ENCODE peak calls at places on chromosome 21, in eight cellular contexts. One of them, this sample, is unnamed.

GRCh38 chr21:15730484-15731242 is 881 bp downstream of the USP25 start:
- DNase-seq in GM20000: peak; percentile 34
- DNase-seq in ureter: no peak
- DNase-seq in GM23338: peak; percentile 45
- DNase-seq in caudate nucleus: no peak
- DNase-seq in M059J: no peak
- DNase-seq in Right ventricle myocardium superior: no peak
- DNase-seq in body of pancreas: no peak
- DNase-seq in this sample: no peak

GRCh38 chr21:44980562-44981489 is 41.0 kb downstream of the SLX9 start:
- DNase-seq in GM20000: no peak
- DNase-seq in ureter: no peak
- DNase-seq in GM23338: no peak
- DNase-seq in caudate nucleus: no peak
- DNase-seq in M059J: no peak
- DNase-seq in Right ventricle myocardium superior: no peak
- DNase-seq in body of pancreas: no peak
- DNase-seq in this sample: no peak

GRCh38 chr21:35641271-35642016 is 418.9 kb downstream of the SETD4 start:
- DNase-seq in GM20000: no peak
- DNase-seq in ureter: no peak
- DNase-seq in GM23338: no peak
- DNase-seq in caudate nucleus: no peak
- DNase-seq in M059J: no peak
- DNase-seq in Right ventricle myocardium superior: no peak
- DNase-seq in body of pancreas: no peak
- DNase-seq in this sample: no peak

GRCh38 chr21:14830307-14830706 is 234.5 kb downstream of the NRIP1 start:
- DNase-seq in GM20000: no peak
- DNase-seq in ureter: no peak
- DNase-seq in GM23338: no peak
- DNase-seq in caudate nucleus: no peak
- DNase-seq in M059J: no peak
- DNase-seq in Right ventricle myocardium superior: no peak
- DNase-seq in body of pancreas: no peak
- DNase-seq in this sample: no peak

GRCh38 chr21:14918542-14918941 is 146.3 kb downstream of the NRIP1 start:
- DNase-seq in GM20000: no peak
- DNase-seq in ureter: no peak
- DNase-seq in GM23338: no peak
- DNase-seq in caudate nucleus: no peak
- DNase-seq in M059J: peak; percentile 43
- DNase-seq in Right ventricle myocardium superior: no peak
- DNase-seq in body of pancreas: no peak
- DNase-seq in this sample: no peak

GRCh38 chr21:38948377-38948776 is 142.6 kb downstream of the ETS2 start:
- DNase-seq in GM20000: no peak
- DNase-seq in ureter: no peak
- DNase-seq in GM23338: no peak
- DNase-seq in caudate nucleus: no peak
- DNase-seq in M059J: no peak
- DNase-seq in Right ventricle myocardium superior: no peak
- DNase-seq in body of pancreas: no peak
- DNase-seq in this sample: no peak

GRCh38 chr21:18743523-18743922 is 339.9 kb upstream of the TMPRSS15 start:
- DNase-seq in GM20000: no peak
- DNase-seq in ureter: no peak
- DNase-seq in GM23338: no peak
- DNase-seq in caudate nucleus: no peak
- DNase-seq in M059J: no peak
- DNase-seq in Right ventricle myocardium superior: no peak
- DNase-seq in body of pancreas: no peak
- DNase-seq in this sample: no peak

GRCh38 chr21:42841156-42841915 is 38.0 kb downstream of the WDR4 start:
- DNase-seq in GM20000: no peak
- DNase-seq in ureter: peak; percentile 37
- DNase-seq in GM23338: no peak
- DNase-seq in caudate nucleus: no peak
- DNase-seq in M059J: no peak
- DNase-seq in Right ventricle myocardium superior: peak; percentile 23
- DNase-seq in body of pancreas: peak; percentile 7
- DNase-seq in this sample: no peak

GRCh38 chr21:44329971-44330681 is 9.1 kb downstream of the CFAP410 start:
- DNase-seq in GM20000: no peak
- DNase-seq in ureter: no peak
- DNase-seq in GM23338: no peak
- DNase-seq in caudate nucleus: no peak
- DNase-seq in M059J: no peak
- DNase-seq in Right ventricle myocardium superior: no peak
- DNase-seq in body of pancreas: no peak
- DNase-seq in this sample: no peak

GRCh38 chr21:37149411-37149810 is 76.4 kb downstream of the TTC3 start:
- DNase-seq in GM20000: no peak
- DNase-seq in ureter: no peak
- DNase-seq in GM23338: no peak
- DNase-seq in caudate nucleus: no peak
- DNase-seq in M059J: no peak
- DNase-seq in Right ventricle myocardium superior: no peak
- DNase-seq in body of pancreas: no peak
- DNase-seq in this sample: no peak

GRCh38 chr21:39660596-39660995 is 47.9 kb downstream of the B3GALT5 start:
- DNase-seq in GM20000: no peak
- DNase-seq in ureter: peak; percentile 67
- DNase-seq in GM23338: no peak
- DNase-seq in caudate nucleus: no peak
- DNase-seq in M059J: peak; percentile 89
- DNase-seq in Right ventricle myocardium superior: peak; percentile 66
- DNase-seq in body of pancreas: peak; percentile 61
- DNase-seq in this sample: no peak

GRCh38 chr21:37800122-37800455 is 116.2 kb downstream of the KCNJ6 start:
- DNase-seq in GM20000: no peak
- DNase-seq in ureter: no peak
- DNase-seq in GM23338: no peak
- DNase-seq in caudate nucleus: no peak
- DNase-seq in M059J: peak; percentile 67
- DNase-seq in Right ventricle myocardium superior: no peak
- DNase-seq in body of pancreas: no peak
- DNase-seq in this sample: no peak

GRCh38 chr21:28337319-28337718 is 655.4 kb downstream of the LTN1 start:
- DNase-seq in GM20000: no peak
- DNase-seq in ureter: no peak
- DNase-seq in GM23338: peak; percentile 45
- DNase-seq in caudate nucleus: no peak
- DNase-seq in M059J: peak; percentile 65
- DNase-seq in Right ventricle myocardium superior: no peak
- DNase-seq in body of pancreas: no peak
- DNase-seq in this sample: peak; percentile 5

GRCh38 chr21:33478858-33479678 is 706 bp downstream of the TMEM50B start:
- DNase-seq in GM20000: peak; percentile 76
- DNase-seq in ureter: no peak
- DNase-seq in GM23338: peak; percentile 71
- DNase-seq in caudate nucleus: no peak
- DNase-seq in M059J: peak; percentile 59
- DNase-seq in Right ventricle myocardium superior: no peak
- DNase-seq in body of pancreas: no peak
- DNase-seq in this sample: peak; percentile 16

This sample was measured in LoVo.